ENCODE peak calls at places on chromosomes 1 and 21, in ten cellular contexts. N is HS-27A; R is GM19239; M is AG08396; X is kidney glomerular epithelial cell; J is A549; G is activated CD8-positive, alpha-beta memory T cell treated with anti-CD3 and anti-CD28 coated beads for 24 hours; E is GM12891; I is astrocyte of the cerebellum; F is heart right ventricle. D is an unnamed sample.

GRCh38 chr1:112957133-112957812 is 1.3 kb upstream of the SLC16A1 start:
- DNase-seq in G (peak), R (peak), F (peak), J (peak), N (peak), I (peak), M (peak), E (peak), X (peak), D (peak)

GRCh38 chr1:154801612-154802011 is 68.5 kb downstream of the KCNN3 start:
- DNase-seq in F (no peak), J (no peak), I (no peak), E (no peak), R (no peak), N (no peak), X (no peak), G (no peak), M (no peak), D (no peak)

GRCh38 chr1:6625579-6626149 is 996 bp downstream of the THAP3 start:
- DNase-seq in N (no peak), J (peak), I (no peak), F (no peak), G (no peak), X (peak), M (peak), R (no peak), E (no peak), D (no peak)

GRCh38 chr1:92883297-92883696 is 51.5 kb downstream of the RPL5 start:
- DNase-seq in F (no peak), X (no peak), M (no peak), J (no peak), R (no peak), E (no peak), I (no peak), N (no peak), G (no peak), D (no peak)

GRCh38 chr1:185154912-185155513 is 1.7 kb downstream of the TRMT1L start:
- DNase-seq in F (no peak), N (no peak), M (no peak), E (no peak), X (no peak), I (no peak), J (no peak), R (no peak), G (no peak), D (no peak)

GRCh38 chr1:202270871-202271326 is 70.8 kb downstream of the UBE2T start:
- DNase-seq in J (no peak), M (no peak), F (no peak), I (no peak), X (no peak), G (peak), E (no peak), N (no peak), R (no peak), D (no peak)

GRCh38 chr1:204746838-204747442 is 61.4 kb upstream of the LRRN2 start:
- DNase-seq in E (peak), R (peak), N (no peak), F (no peak), I (no peak), X (peak), G (peak), M (peak), J (peak), D (peak)

GRCh38 chr1:180953291-180953747 is 40.6 kb downstream of the KIAA1614 start:
- DNase-seq in X (no peak), E (no peak), I (no peak), J (peak), N (no peak), G (peak), R (no peak), F (no peak), M (no peak), D (no peak)

GRCh38 chr1:60367522-60367921 is 294.0 kb upstream of the C1orf87 start:
- DNase-seq in E (no peak), X (no peak), J (no peak), M (no peak), G (no peak), F (no peak), R (no peak), N (no peak), I (no peak), D (peak)

GRCh38 chr1:61743432-61743705 is 1.1 kb downstream of the PATJ start:
- DNase-seq in E (no peak), M (no peak), R (no peak), F (no peak), X (no peak), N (no peak), J (no peak), I (no peak), G (no peak), D (no peak)

GRCh38 chr1:51346086-51346942 is 16.0 kb upstream of the TTC39A start:
- DNase-seq in I (no peak), J (no peak), M (no peak), G (peak), F (no peak), N (no peak), E (no peak), X (no peak), R (no peak), D (no peak)

GRCh38 chr1:53046930-53047329 is 15.1 kb upstream of the PODN start:
- DNase-seq in N (no peak), E (no peak), M (no peak), R (no peak), I (peak), G (no peak), J (no peak), F (no peak), X (no peak), D (no peak)

GRCh38 chr1:9281071-9281827 is 11.4 kb upstream of the SPSB1 start:
- DNase-seq in M (no peak), I (no peak), F (no peak), G (no peak), R (no peak), E (no peak), J (no peak), X (no peak), N (no peak), D (no peak)

GRCh38 chr1:156130578-156130942 is 16.0 kb downstream of the LMNA start:
- DNase-seq in E (no peak), X (no peak), F (no peak), J (no peak), N (no peak), M (no peak), I (no peak), R (no peak), G (no peak), D (no peak)

GRCh38 chr1:153133743-153134142 is 16.9 kb downstream of the SPRR2G start:
- DNase-seq in F (no peak), E (no peak), G (no peak), J (no peak), R (no peak), M (no peak), I (no peak), X (no peak), N (no peak), D (no peak)

GRCh38 chr21:37654596-37654995 is 261.7 kb downstream of the KCNJ6 start:
- DNase-seq in R (no peak), G (no peak), M (no peak), J (no peak), X (no peak), N (no peak), I (no peak), F (no peak), E (no peak), D (no peak)

GRCh38 chr21:43367859-43368258 is 59.1 kb downstream of the SIK1 start:
- DNase-seq in X (no peak), R (no peak), M (no peak), J (no peak), E (no peak), G (no peak), N (no peak), I (no peak), F (no peak), D (no peak)

GRCh38 chr1:88063605-88064004 is 620.5 kb upstream of the PKN2 start:
- DNase-seq in F (no peak), X (no peak), M (no peak), R (no peak), I (no peak), E (no peak), J (no peak), G (no peak), N (no peak), D (no peak)

GRCh38 chr1:240508950-240509349 is 103.0 kb downstream of the GREM2 start:
- DNase-seq in I (no peak), X (no peak), R (no peak), M (no peak), E (no peak), G (no peak), N (no peak), F (no peak), J (no peak), D (no peak)

GRCh38 chr21:45869121-45870007 is 112.2 kb upstream of the COL6A1 start:
- DNase-seq in F (no peak), M (peak), R (no peak), I (no peak), J (no peak), X (no peak), E (no peak), N (peak), G (no peak), D (no peak)

GRCh38 chr1:8816831-8817412 is 518 bp downstream of the RERE start:
- DNase-seq in M (no peak), R (no peak), E (peak), N (no peak), F (no peak), J (no peak), I (no peak), X (peak), G (no peak), D (peak)

GRCh38 chr1:76827066-76827465 is 40.2 kb upstream of the ST6GALNAC5 start:
- DNase-seq in I (peak), F (no peak), R (no peak), E (no peak), M (no peak), J (no peak), X (no peak), N (no peak), G (no peak), D (no peak)

GRCh38 chr1:43482240-43482639 is 28.5 kb upstream of the HYI start:
- DNase-seq in E (no peak), N (no peak), J (no peak), I (no peak), X (no peak), G (no peak), F (no peak), M (no peak), R (no peak), D (no peak)

GRCh38 chr21:28614816-28615215 is 377.9 kb downstream of the LTN1 start:
- DNase-seq in G (no peak), X (no peak), E (no peak), R (no peak), N (no peak), F (no peak), I (no peak), M (no peak), J (no peak), D (no peak)

GRCh38 chr1:225746361-225747179 is 31.1 kb upstream of the SRP9 start:
- DNase-seq in N (no peak), J (peak), E (no peak), I (peak), R (no peak), G (no peak), M (peak), F (peak), X (peak), D (peak)

GRCh38 chr1:227654431-227654830 is 80.7 kb downstream of the JMJD4 start:
- DNase-seq in X (no peak), I (no peak), G (no peak), J (no peak), F (no peak), E (no peak), R (no peak), N (no peak), M (no peak), D (no peak)

GRCh38 chr1:169741666-169742394 is 8.0 kb upstream of the SELE start:
- DNase-seq in E (no peak), G (no peak), X (peak), F (no peak), N (no peak), I (peak), M (peak), J (no peak), R (no peak), D (no peak)

GRCh38 chr1:157963713-157964112 is 29.7 kb upstream of the KIRREL1 start:
- DNase-seq in F (peak), R (peak), X (peak), J (peak), I (no peak), E (peak), N (peak), M (peak), G (peak), D (peak)

GRCh38 chr21:29208666-29209059 is 78.2 kb downstream of the MAP3K7CL start:
- DNase-seq in E (no peak), I (peak), R (no peak), M (no peak), N (peak), F (no peak), X (no peak), G (no peak), J (peak), D (no peak)

GRCh38 chr21:46256501-46256994 is 28.0 kb upstream of the LSS start:
- DNase-seq in J (no peak), N (no peak), R (no peak), G (no peak), E (no peak), I (no peak), M (no peak), X (no peak), F (peak), D (no peak)

GRCh38 chr1:218068241-218068640 is 216.9 kb upstream of the RRP15 start:
- DNase-seq in G (no peak), I (no peak), N (no peak), J (no peak), E (no peak), F (no peak), X (no peak), R (no peak), M (no peak), D (no peak)

GRCh38 chr1:112513112-112513870 is 4.5 kb downstream of the WNT2B start:
- DNase-seq in F (peak), R (no peak), G (no peak), E (no peak), M (peak), I (no peak), J (no peak), N (no peak), X (no peak), D (no peak)

GRCh38 chr1:101388904-101389546 is 152.2 kb downstream of the S1PR1 start:
- DNase-seq in E (no peak), G (no peak), J (no peak), I (no peak), R (no peak), X (no peak), N (no peak), F (no peak), M (no peak), D (no peak)

GRCh38 chr1:228228601-228229074 is 20.8 kb downstream of the OBSCN start:
- DNase-seq in I (peak), J (peak), R (no peak), N (no peak), G (no peak), F (no peak), M (no peak), E (no peak), X (no peak), D (no peak)

GRCh38 chr21:34960672-34961071 is 88.4 kb downstream of the RUNX1 start:
- DNase-seq in R (no peak), E (no peak), N (no peak), I (no peak), J (no peak), G (no peak), F (no peak), X (no peak), M (no peak), D (no peak)

D was measured in ELF-1.